ENCODE peak calls at places on chromosomes 12 and 14, in nine cellular contexts. M, F, U, W, R, X, T, L and J are unnamed samples.

GRCh38 chr14:32920696-32921276 is 17.9 kb upstream of the NPAS3 start:
- DNase-seq in M (no peak), T (no peak), R (no peak), U (no peak), F (no peak), W (no peak), L (no peak), X (no peak), J (no peak)

GRCh38 chr14:86646688-86647687 is 1117.0 kb downstream of the FLRT2 start:
- DNase-seq in M (no peak), R (no peak), W (no peak), U (no peak), F (no peak), L (no peak), X (no peak), T (no peak), J (no peak)

GRCh38 chr12:20624718-20625117 is 70.4 kb upstream of the SLCO1C1 start:
- DNase-seq in L (no peak), F (no peak), T (no peak), X (no peak), W (no peak), U (no peak), M (no peak), R (peak), J (no peak)

GRCh38 chr12:115433014-115433634 is 749.1 kb upstream of the TBX3 start:
- DNase-seq in F (no peak), T (no peak), X (no peak), R (peak), U (no peak), W (no peak), M (no peak), L (no peak), J (no peak)

GRCh38 chr12:51270847-51271518 is 768 bp upstream of the SMAGP start:
- DNase-seq in X (no peak), W (no peak), R (no peak), F (no peak), T (peak), M (no peak), U (no peak), L (no peak), J (no peak)

GRCh38 chr12:65229441-65229840 is 49.0 kb upstream of the MSRB3 start:
- DNase-seq in R (no peak), L (no peak), U (no peak), X (no peak), W (no peak), T (peak), M (no peak), F (no peak), J (no peak)

GRCh38 chr12:94218244-94218643 is 69.9 kb downstream of the PLXNC1 start:
- DNase-seq in U (no peak), W (no peak), T (no peak), F (no peak), M (no peak), L (no peak), R (no peak), X (no peak), J (no peak)

GRCh38 chr12:57712671-57713070 is 18.7 kb downstream of the OS9 start:
- DNase-seq in T (no peak), F (no peak), X (no peak), U (no peak), R (no peak), M (no peak), L (no peak), W (no peak), J (no peak)

GRCh38 chr14:104187121-104187889 is 48.9 kb downstream of the KIF26A start:
- DNase-seq in T (no peak), U (no peak), W (no peak), R (no peak), M (no peak), F (no peak), L (no peak), X (no peak), J (no peak)

GRCh38 chr14:70047598-70048312 is 141.0 kb downstream of the SLC8A3 start:
- DNase-seq in U (no peak), R (no peak), X (no peak), F (no peak), L (no peak), M (no peak), W (no peak), T (no peak), J (no peak)

GRCh38 chr14:52356025-52356424 is 41.9 kb downstream of the PTGER2 start:
- DNase-seq in L (no peak), X (no peak), R (no peak), F (no peak), T (no peak), W (no peak), U (no peak), M (no peak), J (no peak)

GRCh38 chr14:98323850-98324249 is 948.1 kb downstream of the BCL11B start:
- DNase-seq in U (no peak), L (no peak), F (no peak), R (no peak), T (no peak), X (no peak), W (no peak), M (no peak), J (no peak)

GRCh38 chr12:48985901-48986300 is 7.8 kb downstream of the WNT1 start:
- DNase-seq in L (no peak), R (no peak), F (no peak), M (no peak), W (no peak), U (no peak), X (no peak), T (no peak), J (no peak)

GRCh38 chr12:51373222-51373621 is 18.0 kb downstream of the GALNT6 start:
- DNase-seq in T (no peak), U (no peak), R (no peak), F (no peak), W (no peak), L (no peak), X (no peak), M (no peak), J (no peak)

GRCh38 chr12:52210186-52210924 is 18.5 kb upstream of the KRT80 start:
- DNase-seq in F (no peak), R (no peak), T (no peak), X (no peak), L (peak), U (no peak), M (no peak), W (peak), J (no peak)

GRCh38 chr14:92728781-92729364 is 19.6 kb downstream of the LGMN start:
- DNase-seq in M (no peak), W (no peak), X (no peak), U (peak), T (peak), F (no peak), R (peak), L (peak), J (no peak)